ENCODE peak calls at places on chromosomes 5 and 9, in five cellular contexts. N, B, K, V and J are unnamed samples.

GRCh38 chr5:51997908-51998307 is 614.7 kb downstream of the ISL1 start:
- DNase-seq in N (no peak), B (no peak), K (no peak), V (no peak), J (no peak)

GRCh38 chr9:126291925-126292324 is 34.7 kb upstream of the MVB12B start:
- DNase-seq in N (no peak), B (no peak), K (no peak), V (no peak), J (no peak)

GRCh38 chr5:107466233-107466769 is 204.4 kb downstream of the EFNA5 start:
- DNase-seq in N (peak; percentile 19), B (peak; percentile 69), K (peak; percentile 66), V (no peak), J (peak; percentile 27)

GRCh38 chr5:53603009-53603687 is 42.7 kb downstream of the NDUFS4 start:
- DNase-seq in N (no peak), B (no peak), K (peak; percentile 52), V (peak; percentile 51), J (no peak)

GRCh38 chr5:96121362-96121761 is 159.7 kb upstream of the ELL2 start:
- DNase-seq in N (no peak), B (no peak), K (no peak), V (no peak), J (no peak)

GRCh38 chr9:108002296-108003056 is 512.9 kb upstream of the KLF4 start:
- DNase-seq in N (peak; percentile 35), B (no peak), K (peak; percentile 66), V (peak; percentile 22), J (peak; percentile 14)

GRCh38 chr9:8329561-8330283 is 530.1 kb upstream of the DMAC1 start:
- DNase-seq in N (no peak), B (no peak), K (no peak), V (no peak), J (no peak)

GRCh38 chr5:123997354-123998215 is 485.6 kb downstream of the CSNK1G3 start:
- DNase-seq in N (no peak), B (no peak), K (peak; percentile 40), V (no peak), J (no peak)

GRCh38 chr5:80656425-80656824 is 1.6 kb upstream of the DHFR start:
- DNase-seq in N (no peak), B (no peak), K (peak; percentile 52), V (no peak), J (no peak)

GRCh38 chr9:130555968-130556367 is 23.4 kb upstream of the FUBP3 start:
- DNase-seq in N (no peak), B (no peak), K (no peak), V (no peak), J (no peak)

GRCh38 chr5:63128018-63128417 is 549.4 kb downstream of the LRRC70 start:
- DNase-seq in N (no peak), B (peak; percentile 4), K (no peak), V (no peak), J (no peak)

GRCh38 chr9:93020151-93020550 is 38.4 kb upstream of the SUSD3 start:
- DNase-seq in N (no peak), B (no peak), K (no peak), V (no peak), J (no peak)
- H3K36me3 ChIP-seq in N (no peaks in the 10 kb centered on the region), B (no peaks in the 10 kb centered on the region), K (no peaks in the 10 kb centered on the region), V (peaks cover 4% of the 10 kb centered on the region), J (no peaks in the 10 kb centered on the region)

GRCh38 chr9:98403715-98404114 is 148.3 kb upstream of the TBC1D2 start:
- DNase-seq in N (no peak), B (no peak), K (no peak), V (no peak), J (no peak)

GRCh38 chr9:98399950-98400683 is 144.7 kb upstream of the TBC1D2 start:
- DNase-seq in N (no peak), B (no peak), K (no peak), V (no peak), J (no peak)

GRCh38 chr9:98401140-98402025 is 145.9 kb upstream of the TBC1D2 start:
- DNase-seq in N (no peak), B (no peak), K (peak; percentile 12), V (no peak), J (peak; percentile 23)

GRCh38 chr9:98404157-98404695 is 148.8 kb upstream of the TBC1D2 start:
- DNase-seq in N (no peak), B (no peak), K (no peak), V (no peak), J (no peak)

DNA sequence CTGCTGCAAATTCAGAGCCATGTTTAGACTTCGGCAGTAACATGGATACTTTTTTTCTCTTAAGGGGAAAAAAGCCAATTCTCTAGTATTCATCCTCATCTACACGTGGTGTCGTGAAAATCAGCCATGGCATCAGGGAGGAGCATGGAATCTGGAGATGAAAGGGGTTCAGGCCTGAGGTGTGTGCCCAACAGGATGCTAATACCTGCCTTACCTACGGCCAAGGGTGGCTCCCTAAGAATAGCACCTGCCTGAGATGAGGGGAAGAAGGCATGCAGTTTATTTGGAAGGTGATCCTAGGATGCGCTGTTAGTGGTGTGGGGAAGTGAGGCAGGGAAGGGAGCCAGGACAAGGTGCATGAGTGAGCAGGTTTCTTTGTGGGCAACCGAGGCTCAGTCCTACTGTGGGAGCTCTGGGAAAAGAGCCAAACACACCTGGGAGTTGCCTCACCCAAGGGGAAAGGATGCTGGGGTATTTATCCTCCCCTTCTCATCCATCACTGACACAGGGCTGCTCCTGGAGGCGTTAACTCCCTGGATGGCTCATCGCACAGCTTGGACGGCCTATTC is 146.9 kb upstream of the TBC1D2 start:
- DNase-seq in N (no peak), B (no peak), K (no peak), V (no peak), J (no peak)
- H3K27ac ChIP-seq in N (no peak overlapping the region), B (no peak overlapping the region), K (no peak overlapping the region), V (no peak overlapping the region), J (no peak overlapping the region)

DNA sequence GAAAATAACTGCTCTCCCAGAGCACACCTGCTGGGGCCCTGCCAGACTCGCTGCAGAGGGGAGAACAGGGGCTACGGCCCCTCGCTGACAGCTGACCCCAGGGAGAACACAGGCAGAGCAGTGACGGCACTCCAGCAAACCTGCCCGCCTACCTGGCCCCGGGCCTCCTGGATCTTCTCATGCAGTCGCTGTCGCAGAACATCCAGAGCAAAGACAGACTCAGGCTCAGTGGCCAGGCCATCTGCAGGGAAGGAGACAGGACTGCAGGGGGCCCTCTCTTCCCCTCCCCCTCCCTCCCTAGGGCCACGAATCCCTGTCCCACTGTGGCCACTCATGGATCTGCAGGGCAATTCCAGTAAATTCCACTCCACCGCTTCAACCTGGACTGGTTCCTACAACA is 2.4 kb downstream of the SURF6 start:
- DNase-seq in N (peak; percentile 11), B (no peak), K (no peak), V (peak; percentile 24), J (no peak)
- TF ChIP-seq POLR2A in N (no peak), B (no peak), K (no peak), V (no peak), J (no peak)

GRCh38 chr5:112165399-112165798 is 253.7 kb downstream of the EPB41L4A start:
- DNase-seq in N (no peak), B (no peak), K (no peak), V (no peak), J (no peak)

GRCh38 chr5:112159435-112159834 is 259.6 kb downstream of the EPB41L4A start:
- DNase-seq in N (peak; percentile 50), B (no peak), K (peak; percentile 27), V (peak; percentile 30), J (no peak)

GRCh38 chr5:112163435-112163834 is 255.6 kb downstream of the EPB41L4A start:
- DNase-seq in N (no peak), B (no peak), K (no peak), V (no peak), J (no peak)

GRCh38 chr5:112160652-112161391 is 258.3 kb downstream of the EPB41L4A start:
- DNase-seq in N (peak; percentile 91), B (peak; percentile 92), K (peak; percentile 88), V (peak; percentile 95), J (peak; percentile 93)

DNA sequence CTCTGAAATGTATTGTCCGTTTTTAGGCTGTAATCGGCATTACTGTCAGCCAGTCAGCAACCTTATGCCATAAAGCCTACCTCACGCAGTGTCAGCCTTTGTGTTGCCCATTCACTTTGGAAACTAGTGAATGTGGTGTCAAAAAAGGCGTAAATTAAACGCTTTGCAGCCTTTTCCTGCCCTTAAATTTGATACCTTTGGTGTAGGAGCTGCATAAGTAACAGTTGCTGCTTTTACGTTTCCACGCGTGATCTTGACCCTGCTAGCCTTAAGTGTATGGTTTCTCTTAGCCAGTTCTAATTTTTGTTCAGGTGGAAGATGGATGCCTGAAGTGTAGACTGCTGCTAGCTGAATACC is 257.7 kb downstream of the EPB41L4A start:
- DNase-seq in N (no peak), B (no peak), K (no peak), V (no peak), J (no peak)
- H3K36me3 ChIP-seq in N (no peaks in the 10 kb centered on the region), B (peaks cover 23% of the 10 kb centered on the region), K (peaks cover 21% of the 10 kb centered on the region), V (peaks cover 34% of the 10 kb centered on the region), J (no peaks in the 10 kb centered on the region)

GRCh38 chr9:33249087-33249657 is 9.2 kb downstream of the SPINK4 start:
- DNase-seq in N (no peak), B (no peak), K (no peak), V (no peak), J (no peak)
- H3K27ac ChIP-seq in N (no peak overlapping the region), B (no peak overlapping the region), K (no peak overlapping the region), V (no peak overlapping the region), J (no peak overlapping the region)

DNA sequence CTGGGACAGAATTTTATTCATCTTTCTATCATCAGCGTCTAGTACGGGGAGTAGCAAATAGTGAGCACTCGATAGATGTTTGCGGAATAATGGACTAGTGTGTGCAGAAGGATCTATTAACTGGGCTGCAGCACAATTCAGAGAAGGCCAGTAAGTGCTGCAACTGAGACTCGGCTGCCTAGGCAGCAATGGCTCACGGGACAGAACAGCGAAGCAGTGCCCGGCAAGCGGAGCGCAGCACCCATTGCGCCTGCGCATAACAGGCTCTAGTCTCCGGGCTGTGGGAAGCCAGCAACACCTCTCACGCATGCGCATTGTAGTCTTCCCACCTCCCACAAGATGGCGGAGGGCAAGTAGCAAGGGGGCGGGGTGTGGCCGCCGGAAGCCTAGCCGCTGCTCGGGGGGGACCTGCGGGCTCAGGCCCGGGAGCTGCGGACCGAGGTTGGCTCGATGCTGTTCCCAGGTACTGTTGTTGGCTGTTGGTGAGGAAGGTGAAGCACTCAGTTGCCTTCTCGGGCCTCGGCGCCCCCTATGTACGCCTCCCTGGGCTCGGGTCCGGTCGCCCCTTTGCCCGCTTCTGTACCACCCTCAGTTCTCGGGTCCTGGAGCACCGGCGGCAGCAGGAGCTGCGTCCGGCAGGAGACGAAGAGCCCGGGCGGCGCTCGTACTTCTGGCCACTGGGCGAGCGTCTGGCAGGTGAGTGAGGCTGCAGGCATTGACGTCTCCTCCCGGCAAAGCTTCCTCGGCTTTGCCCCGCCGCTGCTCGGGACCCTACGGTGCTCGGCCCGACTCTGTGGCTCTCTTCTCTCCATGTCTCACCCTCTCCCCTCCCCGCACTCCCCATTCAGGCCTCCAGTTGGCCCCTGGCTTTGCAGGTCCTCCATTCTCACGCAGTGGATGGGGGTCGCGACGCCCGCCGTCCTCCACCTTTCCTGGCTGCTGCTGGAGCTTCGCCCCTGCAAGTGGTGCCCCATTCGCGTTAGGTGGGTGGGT is 30.2 kb upstream of the APC start:
- DNase-seq in N (peak; percentile 97), B (peak; percentile 98), K (peak; percentile 98), V (peak; percentile 98), J (peak; percentile 98)
- TF ChIP-seq POLR2A in N (peak; percentile 70), B (peak; percentile 97), K (peak; percentile 67), V (peak; percentile 48), J (peak; percentile 68)

GRCh38 chr5:32110081-32110696 is 63.9 kb downstream of the GOLPH3 start:
- DNase-seq in N (no peak), B (no peak), K (no peak), V (no peak), J (no peak)
- H3K36me3 ChIP-seq in N (no peaks in the 10 kb centered on the region), B (peaks cover 9% of the 10 kb centered on the region), K (peaks cover 37% of the 10 kb centered on the region), V (peaks cover 65% of the 10 kb centered on the region), J (no peaks in the 10 kb centered on the region)